ENCODE peak calls at places on chromosomes 3 and 15, in eight cellular contexts. One of them, this sample, is unnamed.

GRCh38 chr15:85499498-85499897 is 119.1 kb downstream of the AKAP13 start:
- DNase-seq in germinal center: no peak
- DNase-seq in EH: no peak
- DNase-seq in neural crest cell: no peak
- DNase-seq in effector CD4-positive, alpha-beta T cell: no peak
- DNase-seq in iris pigment epithelial cell: no peak
- DNase-seq in tibial nerve: no peak
- DNase-seq in activated naive CD4-positive, alpha-beta T cell: no peak
- DNase-seq in this sample: no peak

GRCh38 chr15:90807074-90807646 is 61.2 kb upstream of the FURIN start:
- DNase-seq in activated naive CD4-positive, alpha-beta T cell: no peak
- DNase-seq in EH: peak
- DNase-seq in germinal center: no peak
- DNase-seq in effector CD4-positive, alpha-beta T cell: no peak
- DNase-seq in iris pigment epithelial cell: no peak
- DNase-seq in tibial nerve: no peak
- DNase-seq in neural crest cell: no peak
- DNase-seq in this sample: no peak

GRCh38 chr3:57545636-57546268 is 1.6 kb upstream of the DNAH12 start:
- DNase-seq in germinal center: no peak
- DNase-seq in EH: no peak
- DNase-seq in tibial nerve: no peak
- DNase-seq in effector CD4-positive, alpha-beta T cell: no peak
- DNase-seq in activated naive CD4-positive, alpha-beta T cell: no peak
- DNase-seq in neural crest cell: no peak
- DNase-seq in iris pigment epithelial cell: no peak
- DNase-seq in this sample: no peak

GRCh38 chr15:100711479-100712130 is 109.2 kb downstream of the ASB7 start:
- DNase-seq in iris pigment epithelial cell: no peak
- DNase-seq in tibial nerve: no peak
- DNase-seq in EH: no peak
- DNase-seq in germinal center: no peak
- DNase-seq in activated naive CD4-positive, alpha-beta T cell: no peak
- DNase-seq in effector CD4-positive, alpha-beta T cell: no peak
- DNase-seq in neural crest cell: no peak
- DNase-seq in this sample: no peak

GRCh38 chr15:38623744-38624143 is 59.1 kb upstream of the RASGRP1 start:
- DNase-seq in tibial nerve: no peak
- DNase-seq in iris pigment epithelial cell: no peak
- DNase-seq in effector CD4-positive, alpha-beta T cell: no peak
- DNase-seq in germinal center: no peak
- DNase-seq in neural crest cell: no peak
- DNase-seq in activated naive CD4-positive, alpha-beta T cell: no peak
- DNase-seq in EH: no peak
- DNase-seq in this sample: no peak

GRCh38 chr3:67610458-67610857 is 44.0 kb downstream of the SUCLG2 start:
- DNase-seq in iris pigment epithelial cell: peak
- DNase-seq in activated naive CD4-positive, alpha-beta T cell: no peak
- DNase-seq in tibial nerve: no peak
- DNase-seq in germinal center: no peak
- DNase-seq in effector CD4-positive, alpha-beta T cell: no peak
- DNase-seq in EH: peak
- DNase-seq in neural crest cell: no peak
- DNase-seq in this sample: no peak

GRCh38 chr3:46895204-46895660 is 17.7 kb downstream of the PTH1R start:
- DNase-seq in iris pigment epithelial cell: peak
- DNase-seq in activated naive CD4-positive, alpha-beta T cell: peak
- DNase-seq in tibial nerve: peak
- DNase-seq in effector CD4-positive, alpha-beta T cell: peak
- DNase-seq in neural crest cell: peak
- DNase-seq in germinal center: peak
- DNase-seq in EH: peak
- DNase-seq in this sample: no peak

GRCh38 chr15:101215681-101216080 is 36.2 kb downstream of the CHSY1 start:
- DNase-seq in neural crest cell: no peak
- DNase-seq in effector CD4-positive, alpha-beta T cell: no peak
- DNase-seq in activated naive CD4-positive, alpha-beta T cell: no peak
- DNase-seq in germinal center: no peak
- DNase-seq in EH: no peak
- DNase-seq in tibial nerve: no peak
- DNase-seq in iris pigment epithelial cell: no peak
- DNase-seq in this sample: no peak

GRCh38 chr3:185272051-185272450 is 18.2 kb upstream of the EHHADH start:
- DNase-seq in EH: peak
- DNase-seq in germinal center: no peak
- DNase-seq in activated naive CD4-positive, alpha-beta T cell: no peak
- DNase-seq in iris pigment epithelial cell: peak
- DNase-seq in effector CD4-positive, alpha-beta T cell: no peak
- DNase-seq in tibial nerve: no peak
- DNase-seq in neural crest cell: no peak
- DNase-seq in this sample: no peak

GRCh38 chr15:91104111-91104510 is 4.1 kb downstream of the SV2B start:
- DNase-seq in germinal center: no peak
- DNase-seq in activated naive CD4-positive, alpha-beta T cell: no peak
- DNase-seq in neural crest cell: no peak
- DNase-seq in iris pigment epithelial cell: no peak
- DNase-seq in effector CD4-positive, alpha-beta T cell: no peak
- DNase-seq in tibial nerve: no peak
- DNase-seq in EH: no peak
- DNase-seq in this sample: no peak

GRCh38 chr15:67130673-67131601 is 65.5 kb downstream of the SMAD3 start:
- DNase-seq in germinal center: no peak
- DNase-seq in EH: no peak
- DNase-seq in neural crest cell: no peak
- DNase-seq in iris pigment epithelial cell: peak
- DNase-seq in effector CD4-positive, alpha-beta T cell: no peak
- DNase-seq in tibial nerve: no peak
- DNase-seq in activated naive CD4-positive, alpha-beta T cell: no peak
- DNase-seq in this sample: no peak

GRCh38 chr3:183253961-183254815 is 1.1 kb downstream of the B3GNT5 start:
- DNase-seq in neural crest cell: peak
- DNase-seq in effector CD4-positive, alpha-beta T cell: no peak
- DNase-seq in EH: peak
- DNase-seq in iris pigment epithelial cell: peak
- DNase-seq in activated naive CD4-positive, alpha-beta T cell: no peak
- DNase-seq in germinal center: no peak
- DNase-seq in tibial nerve: no peak
- DNase-seq in this sample: no peak

GRCh38 chr15:63340878-63341277 is 40.8 kb downstream of the CA12 start:
- DNase-seq in neural crest cell: no peak
- DNase-seq in iris pigment epithelial cell: no peak
- DNase-seq in tibial nerve: no peak
- DNase-seq in germinal center: no peak
- DNase-seq in EH: no peak
- DNase-seq in activated naive CD4-positive, alpha-beta T cell: no peak
- DNase-seq in effector CD4-positive, alpha-beta T cell: no peak
- DNase-seq in this sample: no peak

GRCh38 chr3:134359121-134360010 is 14.9 kb downstream of the AMOTL2 start:
- DNase-seq in germinal center: no peak
- DNase-seq in neural crest cell: no peak
- DNase-seq in tibial nerve: no peak
- DNase-seq in iris pigment epithelial cell: no peak
- DNase-seq in effector CD4-positive, alpha-beta T cell: no peak
- DNase-seq in EH: peak
- DNase-seq in activated naive CD4-positive, alpha-beta T cell: no peak
- DNase-seq in this sample: no peak

GRCh38 chr15:70447927-70448698 is 315.2 kb downstream of the UACA start:
- DNase-seq in activated naive CD4-positive, alpha-beta T cell: peak
- DNase-seq in tibial nerve: no peak
- DNase-seq in effector CD4-positive, alpha-beta T cell: no peak
- DNase-seq in neural crest cell: no peak
- DNase-seq in iris pigment epithelial cell: no peak
- DNase-seq in EH: no peak
- DNase-seq in germinal center: no peak
- DNase-seq in this sample: no peak

GRCh38 chr3:141707741-141708203 is 30.3 kb upstream of the RNF7 start:
- DNase-seq in iris pigment epithelial cell: peak
- DNase-seq in tibial nerve: no peak
- DNase-seq in EH: peak
- DNase-seq in germinal center: no peak
- DNase-seq in neural crest cell: no peak
- DNase-seq in activated naive CD4-positive, alpha-beta T cell: no peak
- DNase-seq in effector CD4-positive, alpha-beta T cell: no peak
- DNase-seq in this sample: no peak

GRCh38 chr3:119293761-119294401 is at the start of gene ARHGAP31:
- DNase-seq in tibial nerve: peak
- DNase-seq in effector CD4-positive, alpha-beta T cell: peak
- DNase-seq in germinal center: peak
- DNase-seq in activated naive CD4-positive, alpha-beta T cell: peak
- DNase-seq in EH: peak
- DNase-seq in neural crest cell: peak
- DNase-seq in iris pigment epithelial cell: peak
- DNase-seq in this sample: no peak

GRCh38 chr3:132870596-132870995 is 148.4 kb upstream of the NPHP3 start:
- DNase-seq in activated naive CD4-positive, alpha-beta T cell: no peak
- DNase-seq in tibial nerve: no peak
- DNase-seq in EH: no peak
- DNase-seq in neural crest cell: no peak
- DNase-seq in effector CD4-positive, alpha-beta T cell: no peak
- DNase-seq in iris pigment epithelial cell: no peak
- DNase-seq in germinal center: no peak
- DNase-seq in this sample: no peak

GRCh38 chr3:168157301-168157700 is 61.6 kb upstream of the GOLIM4 start:
- DNase-seq in germinal center: no peak
- DNase-seq in neural crest cell: no peak
- DNase-seq in iris pigment epithelial cell: no peak
- DNase-seq in EH: no peak
- DNase-seq in tibial nerve: no peak
- DNase-seq in activated naive CD4-positive, alpha-beta T cell: no peak
- DNase-seq in effector CD4-positive, alpha-beta T cell: no peak
- DNase-seq in this sample: no peak

GRCh38 chr3:99678023-99678422 is 39.6 kb downstream of the COL8A1 start:
- DNase-seq in germinal center: no peak
- DNase-seq in EH: peak
- DNase-seq in tibial nerve: no peak
- DNase-seq in effector CD4-positive, alpha-beta T cell: no peak
- DNase-seq in activated naive CD4-positive, alpha-beta T cell: no peak
- DNase-seq in neural crest cell: no peak
- DNase-seq in iris pigment epithelial cell: peak
- DNase-seq in this sample: no peak

GRCh38 chr3:71421820-71422566 is 161.5 kb downstream of the FOXP1 start:
- DNase-seq in iris pigment epithelial cell: no peak
- DNase-seq in germinal center: peak
- DNase-seq in effector CD4-positive, alpha-beta T cell: no peak
- DNase-seq in activated naive CD4-positive, alpha-beta T cell: no peak
- DNase-seq in tibial nerve: no peak
- DNase-seq in neural crest cell: no peak
- DNase-seq in EH: no peak
- DNase-seq in this sample: no peak

GRCh38 chr3:147410518-147411234 is 1.5 kb downstream of the ZIC1 start:
- DNase-seq in activated naive CD4-positive, alpha-beta T cell: no peak
- DNase-seq in EH: peak
- DNase-seq in tibial nerve: no peak
- DNase-seq in germinal center: no peak
- DNase-seq in neural crest cell: no peak
- DNase-seq in effector CD4-positive, alpha-beta T cell: no peak
- DNase-seq in iris pigment epithelial cell: peak
- DNase-seq in this sample: no peak

GRCh38 chr15:98123297-98123696 is 162.8 kb downstream of the ARRDC4 start:
- DNase-seq in neural crest cell: no peak
- DNase-seq in EH: peak
- DNase-seq in tibial nerve: no peak
- DNase-seq in activated naive CD4-positive, alpha-beta T cell: no peak
- DNase-seq in effector CD4-positive, alpha-beta T cell: no peak
- DNase-seq in iris pigment epithelial cell: no peak
- DNase-seq in germinal center: no peak
- DNase-seq in this sample: no peak

GRCh38 chr3:32238027-32238815 is at the start of gene CMTM8:
- DNase-seq in activated naive CD4-positive, alpha-beta T cell: peak
- DNase-seq in tibial nerve: no peak
- DNase-seq in neural crest cell: peak
- DNase-seq in effector CD4-positive, alpha-beta T cell: peak
- DNase-seq in iris pigment epithelial cell: no peak
- DNase-seq in germinal center: peak
- DNase-seq in EH: peak
- DNase-seq in this sample: no peak

GRCh38 chr3:121736112-121736511 is 13.4 kb downstream of the GOLGB1 start:
- DNase-seq in activated naive CD4-positive, alpha-beta T cell: no peak
- DNase-seq in neural crest cell: no peak
- DNase-seq in germinal center: no peak
- DNase-seq in tibial nerve: no peak
- DNase-seq in iris pigment epithelial cell: peak
- DNase-seq in EH: peak
- DNase-seq in effector CD4-positive, alpha-beta T cell: no peak
- DNase-seq in this sample: no peak

GRCh38 chr15:50227076-50227475 is 38.5 kb downstream of the HDC start:
- DNase-seq in neural crest cell: no peak
- DNase-seq in EH: peak
- DNase-seq in iris pigment epithelial cell: peak
- DNase-seq in germinal center: no peak
- DNase-seq in activated naive CD4-positive, alpha-beta T cell: no peak
- DNase-seq in tibial nerve: no peak
- DNase-seq in effector CD4-positive, alpha-beta T cell: no peak
- DNase-seq in this sample: no peak

GRCh38 chr3:98817546-98817945 is 54.4 kb downstream of the ST3GAL6 start:
- DNase-seq in neural crest cell: no peak
- DNase-seq in effector CD4-positive, alpha-beta T cell: no peak
- DNase-seq in EH: peak
- DNase-seq in iris pigment epithelial cell: peak
- DNase-seq in activated naive CD4-positive, alpha-beta T cell: no peak
- DNase-seq in tibial nerve: no peak
- DNase-seq in germinal center: peak
- DNase-seq in this sample: no peak

GRCh38 chr3:106745344-106746168 is 631.7 kb upstream of the CCDC54 start:
- DNase-seq in activated naive CD4-positive, alpha-beta T cell: no peak
- DNase-seq in iris pigment epithelial cell: peak
- DNase-seq in tibial nerve: no peak
- DNase-seq in neural crest cell: no peak
- DNase-seq in EH: peak
- DNase-seq in effector CD4-positive, alpha-beta T cell: no peak
- DNase-seq in germinal center: no peak
- DNase-seq in this sample: no peak

GRCh38 chr3:38453914-38454178 is 156 bp downstream of the ACVR2B start:
- DNase-seq in iris pigment epithelial cell: no peak
- DNase-seq in neural crest cell: no peak
- DNase-seq in activated naive CD4-positive, alpha-beta T cell: no peak
- DNase-seq in tibial nerve: no peak
- DNase-seq in effector CD4-positive, alpha-beta T cell: no peak
- DNase-seq in germinal center: no peak
- DNase-seq in EH: no peak
- DNase-seq in this sample: no peak

GRCh38 chr3:174202561-174202960 is 656.6 kb upstream of the NAALADL2 start:
- DNase-seq in activated naive CD4-positive, alpha-beta T cell: no peak
- DNase-seq in tibial nerve: no peak
- DNase-seq in iris pigment epithelial cell: peak
- DNase-seq in germinal center: no peak
- DNase-seq in EH: peak
- DNase-seq in effector CD4-positive, alpha-beta T cell: no peak
- DNase-seq in neural crest cell: no peak
- DNase-seq in this sample: no peak

GRCh38 chr3:18097989-18098388 is 327.1 kb downstream of the SATB1 start:
- DNase-seq in effector CD4-positive, alpha-beta T cell: no peak
- DNase-seq in germinal center: no peak
- DNase-seq in iris pigment epithelial cell: no peak
- DNase-seq in activated naive CD4-positive, alpha-beta T cell: no peak
- DNase-seq in EH: no peak
- DNase-seq in neural crest cell: no peak
- DNase-seq in tibial nerve: no peak
- DNase-seq in this sample: no peak

GRCh38 chr3:70554170-70554569 is 241.7 kb upstream of the MDFIC2 start:
- DNase-seq in germinal center: no peak
- DNase-seq in effector CD4-positive, alpha-beta T cell: no peak
- DNase-seq in neural crest cell: no peak
- DNase-seq in iris pigment epithelial cell: peak
- DNase-seq in tibial nerve: no peak
- DNase-seq in activated naive CD4-positive, alpha-beta T cell: no peak
- DNase-seq in EH: peak
- DNase-seq in this sample: no peak

GRCh38 chr3:30458376-30458775 is 148.0 kb upstream of the TGFBR2 start:
- DNase-seq in activated naive CD4-positive, alpha-beta T cell: no peak
- DNase-seq in neural crest cell: no peak
- DNase-seq in tibial nerve: no peak
- DNase-seq in iris pigment epithelial cell: no peak
- DNase-seq in effector CD4-positive, alpha-beta T cell: no peak
- DNase-seq in EH: no peak
- DNase-seq in germinal center: no peak
- DNase-seq in this sample: no peak

GRCh38 chr3:108420926-108421325 is 89.5 kb downstream of the MYH15 start:
- DNase-seq in neural crest cell: no peak
- DNase-seq in activated naive CD4-positive, alpha-beta T cell: no peak
- DNase-seq in EH: peak
- DNase-seq in germinal center: no peak
- DNase-seq in effector CD4-positive, alpha-beta T cell: no peak
- DNase-seq in iris pigment epithelial cell: peak
- DNase-seq in tibial nerve: no peak
- DNase-seq in this sample: no peak

This sample was measured in cerebellar nuclear complex.